ENCODE peak calls at places on chromosomes 2 and 18, in eight cellular contexts. W, A, B, S, O, Z, V and Q are unnamed samples.

GRCh38 chr18:34880882-34881852 is 160.0 kb upstream of the MAPRE2 start:
- DNase-seq in W (peak), A (no peak), B (no peak), S (no peak), O (no peak), Z (no peak), V (no peak), Q (no peak)

GRCh38 chr18:77343846-77344527 is 94.3 kb downstream of the GALR1 start:
- DNase-seq in W (no peak), A (no peak), B (no peak), S (no peak), O (no peak), Z (no peak), V (no peak), Q (no peak)

GRCh38 chr2:25251461-25252273 is 83.3 kb upstream of the POMC start:
- DNase-seq in W (peak), A (peak), B (peak), S (no peak), O (no peak), Z (peak), V (peak), Q (no peak)

GRCh38 chr2:69844560-69844959 is 15.1 kb downstream of the GMCL1 start:
- DNase-seq in W (no peak), A (no peak), B (no peak), S (no peak), O (no peak), Z (no peak), V (no peak), Q (no peak)

GRCh38 chr2:33810046-33810835 is 211.1 kb upstream of the FAM98A start:
- DNase-seq in W (no peak), A (no peak), B (no peak), S (no peak), O (no peak), Z (no peak), V (no peak), Q (no peak)

GRCh38 chr2:220270506-220271070 is 643.2 kb downstream of the SLC4A3 start:
- DNase-seq in W (no peak), A (no peak), B (no peak), S (no peak), O (no peak), Z (no peak), V (no peak), Q (no peak)

GRCh38 chr2:136131961-136132839 is 14.3 kb upstream of the CXCR4 start:
- DNase-seq in W (no peak), A (no peak), B (peak), S (no peak), O (no peak), Z (peak), V (peak), Q (no peak)

GRCh38 chr2:39517622-39518021 is 80.5 kb upstream of the MAP4K3 start:
- DNase-seq in W (no peak), A (no peak), B (no peak), S (no peak), O (no peak), Z (no peak), V (no peak), Q (no peak)

GRCh38 chr2:86072271-86072858 is 33.3 kb downstream of the POLR1A start:
- DNase-seq in W (no peak), A (peak), B (peak), S (peak), O (no peak), Z (peak), V (peak), Q (peak)

GRCh38 chr2:98013407-98014042 is 17.8 kb upstream of the TMEM131 start:
- DNase-seq in W (peak), A (no peak), B (no peak), S (no peak), O (no peak), Z (no peak), V (no peak), Q (no peak)

GRCh38 chr18:35117951-35118411 is 76.8 kb downstream of the MAPRE2 start:
- DNase-seq in W (no peak), A (peak), B (no peak), S (no peak), O (no peak), Z (no peak), V (peak), Q (no peak)

GRCh38 chr18:73101977-73102376 is 234.2 kb upstream of the NETO1 start:
- DNase-seq in W (no peak), A (no peak), B (no peak), S (no peak), O (no peak), Z (no peak), V (no peak), Q (no peak)

GRCh38 chr2:74884118-74884517 is 50.2 kb downstream of the HK2 start:
- DNase-seq in W (no peak), A (no peak), B (no peak), S (peak), O (no peak), Z (no peak), V (no peak), Q (no peak)

GRCh38 chr2:199195893-199196502 is 261.7 kb downstream of the SATB2 start:
- DNase-seq in W (no peak), A (no peak), B (no peak), S (no peak), O (no peak), Z (no peak), V (no peak), Q (no peak)

GRCh38 chr2:23757686-23758433 is 169.1 kb downstream of the ATAD2B start:
- DNase-seq in W (peak), A (no peak), B (no peak), S (no peak), O (peak), Z (no peak), V (no peak), Q (no peak)

GRCh38 chr2:23497063-23497462 is 112.1 kb downstream of the KLHL29 start:
- DNase-seq in W (no peak), A (no peak), B (no peak), S (no peak), O (no peak), Z (no peak), V (no peak), Q (no peak)

GRCh38 chr2:232479341-232480200 is 8.1 kb downstream of the ECEL1 start:
- DNase-seq in W (peak), A (no peak), B (peak), S (no peak), O (no peak), Z (no peak), V (no peak), Q (no peak)

GRCh38 chr18:985301-985700 is 80.6 kb downstream of the ADCYAP1 start:
- DNase-seq in W (no peak), A (peak), B (no peak), S (no peak), O (no peak), Z (no peak), V (no peak), Q (no peak)

GRCh38 chr18:34322365-34323289 is 97.9 kb upstream of the NOL4 start:
- DNase-seq in W (peak), A (no peak), B (peak), S (no peak), O (peak), Z (peak), V (peak), Q (no peak)

GRCh38 chr2:238010572-238010971 is 43.8 kb downstream of the UBE2F start:
- DNase-seq in W (no peak), A (no peak), B (no peak), S (no peak), O (no peak), Z (no peak), V (no peak), Q (no peak)

GRCh38 chr2:38462121-38462634 is 85.1 kb upstream of the ATL2 start:
- DNase-seq in W (no peak), A (no peak), B (no peak), S (no peak), O (peak), Z (peak), V (peak), Q (no peak)

GRCh38 chr2:72143441-72144356 is 4.0 kb downstream of the CYP26B1 start:
- DNase-seq in W (no peak), A (no peak), B (no peak), S (peak), O (no peak), Z (peak), V (no peak), Q (peak)

GRCh38 chr2:239892480-239893235 is 132.5 kb downstream of the NDUFA10 start:
- DNase-seq in W (no peak), A (no peak), B (no peak), S (peak), O (no peak), Z (peak), V (no peak), Q (peak)

GRCh38 chr2:138762515-138762914 is 17.7 kb downstream of the NXPH2 start:
- DNase-seq in W (no peak), A (no peak), B (no peak), S (no peak), O (no peak), Z (no peak), V (no peak), Q (no peak)

GRCh38 chr2:222844323-222844722 is 16.5 kb upstream of the ACSL3 start:
- DNase-seq in W (no peak), A (no peak), B (no peak), S (no peak), O (peak), Z (no peak), V (no peak), Q (no peak)

GRCh38 chr18:65786400-65786948 is 35.7 kb downstream of the CDH7 start:
- DNase-seq in W (no peak), A (no peak), B (no peak), S (no peak), O (no peak), Z (no peak), V (no peak), Q (no peak)

GRCh38 chr2:158724803-158725271 is 70.3 kb upstream of the DAPL1 start:
- DNase-seq in W (no peak), A (no peak), B (no peak), S (no peak), O (no peak), Z (peak), V (peak), Q (no peak)

GRCh38 chr2:172972005-172972619 is 103.5 kb upstream of the MAP3K20 start:
- DNase-seq in W (peak), A (peak), B (peak), S (no peak), O (peak), Z (peak), V (no peak), Q (no peak)

GRCh38 chr2:55099878-55100820 is 49.9 kb upstream of the RTN4 start:
- DNase-seq in W (no peak), A (no peak), B (no peak), S (no peak), O (no peak), Z (no peak), V (no peak), Q (no peak)

GRCh38 chr2:98155721-98156120 is 68.8 kb downstream of the VWA3B start:
- DNase-seq in W (no peak), A (no peak), B (no peak), S (no peak), O (no peak), Z (no peak), V (no peak), Q (no peak)

GRCh38 chr18:65761636-65762310 is 11.0 kb downstream of the CDH7 start:
- DNase-seq in W (no peak), A (no peak), B (no peak), S (no peak), O (no peak), Z (no peak), V (no peak), Q (no peak)

GRCh38 chr2:235945608-235946140 is 222.5 kb downstream of the GBX2 start:
- DNase-seq in W (no peak), A (no peak), B (no peak), S (no peak), O (no peak), Z (no peak), V (no peak), Q (no peak)

GRCh38 chr2:54384301-54385035 is 71.7 kb upstream of the SPTBN1 start:
- DNase-seq in W (peak), A (no peak), B (no peak), S (no peak), O (no peak), Z (no peak), V (no peak), Q (no peak)

GRCh38 chr18:36078751-36079529 is 11.6 kb upstream of the RPRD1A start:
- DNase-seq in W (peak), A (no peak), B (no peak), S (no peak), O (no peak), Z (no peak), V (no peak), Q (no peak)

GRCh38 chr2:29011650-29012060 is 30.6 kb downstream of the TOGARAM2 start:
- DNase-seq in W (no peak), A (peak), B (peak), S (peak), O (no peak), Z (peak), V (no peak), Q (no peak)

GRCh38 chr2:48715956-48716355 is 39.6 kb downstream of the LHCGR start:
- DNase-seq in W (no peak), A (no peak), B (no peak), S (no peak), O (no peak), Z (no peak), V (no peak), Q (no peak)

GRCh38 chr2:216519154-216519762 is 20.6 kb downstream of the RPL37A start:
- DNase-seq in W (peak), A (peak), B (no peak), S (peak), O (peak), Z (peak), V (peak), Q (peak)

GRCh38 chr2:145161656-145162055 is 641.7 kb upstream of the ZEB2 start:
- DNase-seq in W (no peak), A (no peak), B (no peak), S (no peak), O (no peak), Z (no peak), V (no peak), Q (no peak)

GRCh38 chr2:145168091-145168490 is 648.2 kb upstream of the ZEB2 start:
- DNase-seq in W (no peak), A (no peak), B (no peak), S (no peak), O (no peak), Z (no peak), V (no peak), Q (no peak)

GRCh38 chr2:145169285-145169684 is 649.4 kb upstream of the ZEB2 start:
- DNase-seq in W (no peak), A (no peak), B (no peak), S (no peak), O (no peak), Z (no peak), V (no peak), Q (no peak)

GRCh38 chr2:145170787-145171186 is 650.9 kb upstream of the ZEB2 start:
- DNase-seq in W (no peak), A (no peak), B (no peak), S (no peak), O (no peak), Z (no peak), V (no peak), Q (no peak)

GRCh38 chr2:145166716-145167115 is 646.8 kb upstream of the ZEB2 start:
- DNase-seq in W (no peak), A (no peak), B (no peak), S (no peak), O (no peak), Z (no peak), V (no peak), Q (no peak)
- H3K4me3 ChIP-seq in W (no peak), A (no peak), B (no peak), S (no peak), O (no peak), Z (no peak), V (no peak), Q (no peak)

GRCh38 chr2:30147715-30148611 is 1.2 kb downstream of the YPEL5 start:
- DNase-seq in W (peak), A (peak), B (peak), S (peak), O (no peak), Z (peak), V (peak), Q (peak)

GRCh38 chr2:30150786-30151185 is 4.0 kb downstream of the YPEL5 start:
- DNase-seq in W (no peak), A (no peak), B (no peak), S (no peak), O (no peak), Z (no peak), V (no peak), Q (no peak)

GRCh38 chr2:30148850-30149249 is 2.0 kb downstream of the YPEL5 start:
- DNase-seq in W (no peak), A (no peak), B (no peak), S (no peak), O (no peak), Z (no peak), V (no peak), Q (no peak)

GRCh38 chr2:30149976-30150375 is 3.2 kb downstream of the YPEL5 start:
- DNase-seq in W (no peak), A (no peak), B (no peak), S (no peak), O (no peak), Z (no peak), V (no peak), Q (no peak)

GRCh38 chr2:30149513-30149912 is 2.7 kb downstream of the YPEL5 start:
- DNase-seq in W (peak), A (no peak), B (no peak), S (no peak), O (no peak), Z (no peak), V (no peak), Q (no peak)
- H3K27ac ChIP-seq in W (no peak), A (peak), B (peak), S (no peak), O (no peak), Z (no peak), V (no peak), Q (no peak)

DNA sequence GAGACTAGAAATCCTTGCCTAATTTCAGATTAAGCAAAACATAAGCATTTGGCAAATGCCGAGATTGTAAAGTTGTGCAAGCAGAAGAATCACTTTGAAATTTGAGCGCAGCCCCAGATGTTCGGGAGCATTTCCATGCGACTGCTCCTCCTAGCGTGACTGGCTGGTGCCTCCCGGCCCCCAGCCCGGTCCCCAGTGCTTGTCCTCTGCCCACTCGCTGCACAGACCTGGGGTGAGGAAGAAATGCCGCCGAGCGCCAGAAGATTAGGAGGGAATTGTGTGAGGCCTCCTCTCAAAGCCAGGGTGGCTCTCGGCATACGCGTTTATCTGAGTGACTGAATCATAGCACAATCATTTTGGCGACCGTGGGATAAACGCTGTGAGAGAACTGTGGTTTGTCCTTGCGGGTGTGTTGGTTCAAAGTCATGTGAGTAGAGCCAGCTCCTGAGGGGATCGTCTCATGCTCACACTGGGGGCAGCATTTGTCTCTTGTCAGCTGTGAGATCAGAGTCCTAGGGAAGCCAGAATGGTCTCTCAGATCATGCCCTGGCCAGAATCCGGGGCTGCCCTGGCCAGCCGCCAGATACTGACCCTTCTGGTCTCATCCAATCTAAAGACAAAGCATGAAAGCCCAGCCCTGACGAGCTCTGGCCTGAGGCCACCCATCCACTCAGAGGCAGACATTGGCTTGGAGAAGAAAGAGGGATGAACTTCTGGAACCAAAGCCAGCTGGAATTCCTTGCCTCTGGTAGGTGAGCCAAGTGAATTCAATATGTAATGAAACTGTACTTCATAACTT is 189.3 kb downstream of the SH3RF3 start:
- DNase-seq in W (peak), A (peak), B (peak), S (peak), O (no peak), Z (peak), V (peak), Q (peak)
- TF ChIP-seq CTCF in W (peak), A (no peak), B (peak), S (peak), O (no peak), Z (no peak), V (no peak), Q (no peak)

DNA sequence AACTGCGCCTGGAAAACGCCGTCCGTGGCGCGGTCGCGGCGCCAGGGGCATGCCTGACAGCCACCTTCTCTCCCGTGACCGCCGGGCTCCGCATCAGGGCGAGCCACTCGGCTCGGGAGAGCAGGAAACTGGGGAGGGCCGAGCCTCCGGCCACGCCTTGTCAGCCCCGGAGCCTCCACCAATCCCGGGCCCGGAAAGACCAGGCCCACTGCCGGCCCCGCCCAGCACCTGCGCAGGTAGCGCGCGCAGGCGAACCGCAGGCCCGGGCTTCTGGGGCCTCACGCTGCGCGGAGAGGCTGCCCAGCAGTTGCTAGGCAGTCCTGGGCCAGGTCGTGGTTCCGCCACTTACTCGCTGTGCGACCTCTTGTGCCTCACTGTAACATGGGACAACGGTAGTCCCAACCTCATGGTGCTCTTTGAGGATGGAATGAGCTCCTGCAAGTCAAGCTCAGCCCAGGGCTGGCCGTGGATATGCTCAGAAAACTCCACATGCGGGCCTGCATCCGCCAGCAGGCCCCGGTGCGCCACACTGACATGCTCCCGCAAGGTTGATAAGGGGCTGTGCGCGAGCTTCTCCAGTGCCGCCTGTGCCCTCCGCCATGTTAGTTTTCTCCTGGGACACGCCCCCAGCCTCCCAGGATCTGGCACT is 97.1 kb downstream of the INHBB start:
- DNase-seq in W (no peak), A (no peak), B (peak), S (no peak), O (peak), Z (peak), V (peak), Q (no peak)
- H3K4me3 ChIP-seq in W (no peak), A (peak), B (peak), S (peak), O (peak), Z (peak), V (peak), Q (peak)

GRCh38 chr2:148720501-148720998 is 76.0 kb downstream of the EPC2 start:
- DNase-seq in W (no peak), A (peak), B (peak), S (no peak), O (no peak), Z (peak), V (no peak), Q (peak)
- H3K27ac ChIP-seq in W (no peak), A (no peak), B (no peak), S (peak), O (no peak), Z (no peak), V (no peak), Q (no peak)